ENCODE peak calls at places on chromosomes 2 and 18, in ten cellular contexts. K, Y, X, T, N, O, L, S, M and F are unnamed samples. For H3K36me3, the result is how much of the 10 kb centered on the place peaks cover.

GRCh38 chr2:234674781-234675201 is 177.9 kb upstream of the ARL4C start:
- DNase-seq in T (no peak), N (no peak), L (peak), O (no peak), M (peak), K (no peak), X (no peak), S (peak), Y (peak), F (no peak)

GRCh38 chr2:217902281-217903141 is 100.3 kb downstream of the TNS1 start:
- DNase-seq in T (peak), L (no peak), X (peak), M (peak), S (peak), O (peak), N (peak), Y (no peak), K (peak), F (peak)

GRCh38 chr18:50424877-50425690 is 50.2 kb downstream of the SKA1 start:
- DNase-seq in Y (no peak), L (no peak), K (no peak), S (peak), T (peak), M (peak), O (peak), X (no peak), N (no peak), F (no peak)

GRCh38 chr2:85954192-85954900 is 65.6 kb upstream of the ST3GAL5 start:
- DNase-seq in K (no peak), L (no peak), M (no peak), S (no peak), X (no peak), N (peak), Y (no peak), T (no peak), O (no peak), F (no peak)

GRCh38 chr2:30741576-30741975 is 65.7 kb downstream of the CAPN13 start:
- DNase-seq in N (peak), K (peak), Y (no peak), T (no peak), M (no peak), S (no peak), O (no peak), X (no peak), L (no peak), F (no peak)

GRCh38 chr2:150127995-150128394 is 359.5 kb downstream of the RND3 start:
- DNase-seq in S (no peak), K (no peak), X (no peak), Y (no peak), T (no peak), L (no peak), O (no peak), M (no peak), N (no peak), F (no peak)

GRCh38 chr2:25378731-25379490 is 37.2 kb upstream of the DNMT3A start:
- DNase-seq in T (peak), M (peak), N (peak), Y (peak), S (peak), L (no peak), K (peak), X (peak), O (no peak), F (peak)

GRCh38 chr2:127085260-127085666 is 21.7 kb downstream of the BIN1 start:
- DNase-seq in N (peak), M (no peak), Y (no peak), L (no peak), K (no peak), T (peak), X (no peak), O (no peak), S (no peak), F (peak)

GRCh38 chr2:47360283-47360682 is 42.7 kb upstream of the MSH2 start:
- DNase-seq in S (no peak), N (no peak), T (no peak), Y (no peak), O (no peak), L (no peak), K (no peak), M (no peak), X (no peak), F (no peak)

GRCh38 chr18:11923454-11923853 is 15.3 kb upstream of the MPPE1 start:
- DNase-seq in S (no peak), L (no peak), K (no peak), N (no peak), T (no peak), Y (no peak), M (no peak), O (no peak), X (no peak), F (no peak)

GRCh38 chr2:205321240-205321639 is 361.1 kb upstream of the NRP2 start:
- DNase-seq in S (no peak), O (no peak), N (no peak), L (no peak), Y (no peak), X (no peak), K (no peak), M (no peak), T (no peak), F (no peak)

GRCh38 chr2:167336213-167336612 is 447.9 kb downstream of the XIRP2 start:
- DNase-seq in O (no peak), L (no peak), X (no peak), T (no peak), K (no peak), N (no peak), M (no peak), Y (no peak), S (no peak), F (no peak)

GRCh38 chr18:59359576-59359952 is 499 bp upstream of the LMAN1 start:
- DNase-seq in K (no peak), Y (no peak), T (no peak), O (no peak), L (no peak), S (no peak), N (no peak), X (no peak), M (no peak), F (no peak)

GRCh38 chr2:72824224-72824842 is 1.5 kb downstream of the EXOC6B start:
- DNase-seq in K (no peak), S (peak), M (no peak), Y (no peak), T (no peak), N (no peak), O (no peak), L (no peak), X (no peak), F (peak)

GRCh38 chr2:42843131-42843530 is 50.7 kb upstream of the HAAO start:
- DNase-seq in N (peak), O (no peak), Y (peak), T (no peak), K (no peak), S (no peak), M (no peak), X (peak), L (no peak), F (no peak)

GRCh38 chr2:63060079-63060482 is 9.5 kb downstream of the OTX1 start:
- DNase-seq in T (no peak), Y (no peak), N (no peak), K (no peak), L (no peak), X (no peak), S (no peak), M (no peak), O (no peak), F (no peak)

GRCh38 chr18:27118964-27119363 is 66.1 kb downstream of the CHST9 start:
- DNase-seq in O (no peak), X (no peak), T (no peak), S (no peak), Y (no peak), K (no peak), N (no peak), L (no peak), M (no peak), F (no peak)

GRCh38 chr2:11696736-11697102 is 26.7 kb upstream of the NTSR2 start:
- DNase-seq in Y (no peak), L (no peak), O (no peak), S (no peak), N (no peak), T (no peak), M (no peak), X (no peak), K (no peak), F (no peak)

GRCh38 chr2:11695576-11695975 is 25.6 kb upstream of the NTSR2 start:
- DNase-seq in N (no peak), K (no peak), T (no peak), M (no peak), S (no peak), O (no peak), L (no peak), X (no peak), Y (no peak), F (no peak)

GRCh38 chr2:11697103-11697871 is 27.3 kb upstream of the NTSR2 start:
- DNase-seq in K (peak), L (peak), Y (no peak), T (no peak), M (peak), X (peak), O (peak), S (no peak), N (peak), F (no peak)

GRCh38 chr2:11699686-11700670 is 30.0 kb upstream of the NTSR2 start:
- DNase-seq in T (no peak), S (no peak), L (no peak), Y (no peak), K (peak), M (no peak), X (no peak), N (no peak), O (no peak), F (no peak)

DNA sequence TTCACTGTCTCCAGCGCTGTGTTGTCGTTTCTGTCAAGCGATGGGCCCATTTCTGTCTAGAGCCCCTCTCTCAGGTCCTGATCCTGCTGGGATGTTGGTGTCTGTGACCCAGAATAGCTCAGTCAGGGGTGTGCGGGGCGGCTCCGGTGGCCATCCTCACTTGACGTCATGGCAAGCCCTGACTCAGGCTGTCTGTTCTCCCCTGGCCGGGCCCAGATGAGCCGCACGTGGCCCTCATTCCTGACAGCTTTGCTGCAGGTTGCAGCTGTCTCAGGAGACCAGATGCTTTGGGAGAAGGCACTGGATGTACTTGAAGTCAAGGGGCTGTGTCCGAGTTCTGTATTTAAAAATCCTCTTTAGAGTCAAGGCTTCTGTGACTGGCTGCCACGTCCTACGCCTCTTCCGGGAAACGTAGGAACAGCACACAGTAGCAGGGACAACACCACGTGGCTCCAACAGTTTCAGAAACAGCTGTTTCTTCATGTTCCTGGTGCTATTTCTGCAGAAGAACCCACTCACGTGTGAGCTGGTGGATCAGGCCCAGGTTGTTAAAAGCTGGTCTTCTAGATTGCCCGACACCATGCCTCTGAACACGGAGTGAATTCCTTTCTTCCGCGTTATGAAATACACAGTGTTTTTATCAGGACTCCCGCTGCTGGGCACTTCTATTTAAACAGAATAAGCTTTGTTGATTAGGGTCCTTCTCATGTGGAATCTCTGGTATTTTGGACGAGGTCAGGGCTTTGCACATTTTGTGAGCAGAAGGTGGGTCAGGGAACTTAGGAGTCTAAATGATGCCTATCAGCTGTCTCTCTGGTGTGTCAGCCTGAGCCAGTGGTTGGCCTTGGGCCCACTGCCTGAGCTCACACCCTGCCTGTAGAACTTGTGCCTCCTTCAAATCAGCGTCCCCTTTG is 28.3 kb upstream of the NTSR2 start:
- DNase-seq in O (peak), M (peak), N (peak), T (peak), L (no peak), S (peak), Y (no peak), X (peak), K (peak), F (peak)
- TF ChIP-seq CTCF in O (no peak), M (no peak), N (peak), T (no peak), L (peak), S (no peak), Y (no peak), X (peak), K (no peak), F (no peak)

DNA sequence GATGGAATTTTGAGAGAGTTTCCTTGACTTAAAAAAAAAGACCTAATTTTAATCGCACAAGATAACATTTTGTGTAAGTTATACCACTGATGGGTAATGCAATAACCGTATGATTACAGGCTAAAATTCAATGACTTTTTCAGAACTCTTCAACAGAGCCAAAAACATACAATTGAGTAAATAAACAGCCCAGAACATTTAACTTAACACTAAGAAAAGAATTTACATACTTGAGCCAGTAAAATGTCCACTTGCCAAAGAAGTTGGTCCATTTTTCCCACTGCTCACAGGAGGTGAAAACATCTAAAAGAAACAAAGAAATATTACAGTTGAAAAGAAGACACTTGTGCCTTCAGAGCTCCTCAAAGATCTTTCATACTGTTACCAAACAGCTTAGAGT is 2.9 kb downstream of the TCF4 start:
- DNase-seq in N (no peak), L (no peak), Y (no peak), S (no peak), M (no peak), O (no peak), K (no peak), T (no peak), X (no peak), F (no peak)
- H3K4me3 ChIP-seq in N (peak), L (peak), Y (peak), S (no peak), M (no peak), O (no peak), K (peak), T (peak), X (no peak), F (peak)

DNA sequence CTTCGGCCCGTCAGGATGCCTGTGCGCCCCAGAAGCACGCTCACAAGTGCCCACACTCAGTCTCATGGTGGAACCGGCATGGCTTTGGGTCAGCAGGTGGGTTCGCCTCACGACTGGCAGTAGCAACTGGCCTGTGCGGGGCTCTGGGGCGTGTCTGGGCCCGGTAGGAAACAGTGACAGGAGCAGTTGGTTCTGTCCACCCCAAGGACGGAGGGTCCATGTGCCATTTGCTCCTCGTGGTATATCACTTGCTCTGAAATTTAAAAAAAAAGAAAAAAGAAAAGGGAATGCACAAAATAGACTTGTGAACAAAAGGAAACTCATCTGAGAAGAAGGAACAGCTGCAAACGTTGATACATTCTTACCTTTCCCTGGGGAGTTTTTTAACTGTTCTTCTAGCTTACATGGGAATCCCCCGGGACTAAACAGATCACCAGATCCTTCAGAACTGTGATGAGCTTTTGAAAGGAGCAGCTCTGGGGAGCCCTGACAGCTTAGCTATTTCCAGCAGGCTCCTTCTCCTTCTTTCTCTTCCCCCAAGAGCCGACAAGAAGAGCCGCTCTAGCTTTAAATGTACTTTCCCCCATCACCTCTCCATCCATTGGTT is 42.8 kb downstream of the TRAPPC12 start:
- DNase-seq in M (no peak), K (no peak), Y (no peak), N (no peak), O (no peak), L (no peak), T (no peak), X (no peak), S (no peak), F (no peak)
- H3K36me3 ChIP-seq in M (under half), K (half or more), Y (under half), N (under half), O (under half), L (under half), T (half or more), X (under half), S (under half), F (under half)

GRCh38 chr2:172038121-172038520 is 38.4 kb downstream of the METAP1D start:
- DNase-seq in M (no peak), S (no peak), T (no peak), Y (no peak), L (no peak), K (no peak), O (no peak), N (no peak), X (no peak), F (no peak)
- TF ChIP-seq CTCF in M (no peak), S (no peak), T (no peak), Y (no peak), L (no peak), K (no peak), O (no peak), N (no peak), X (no peak), F (no peak)

DNA sequence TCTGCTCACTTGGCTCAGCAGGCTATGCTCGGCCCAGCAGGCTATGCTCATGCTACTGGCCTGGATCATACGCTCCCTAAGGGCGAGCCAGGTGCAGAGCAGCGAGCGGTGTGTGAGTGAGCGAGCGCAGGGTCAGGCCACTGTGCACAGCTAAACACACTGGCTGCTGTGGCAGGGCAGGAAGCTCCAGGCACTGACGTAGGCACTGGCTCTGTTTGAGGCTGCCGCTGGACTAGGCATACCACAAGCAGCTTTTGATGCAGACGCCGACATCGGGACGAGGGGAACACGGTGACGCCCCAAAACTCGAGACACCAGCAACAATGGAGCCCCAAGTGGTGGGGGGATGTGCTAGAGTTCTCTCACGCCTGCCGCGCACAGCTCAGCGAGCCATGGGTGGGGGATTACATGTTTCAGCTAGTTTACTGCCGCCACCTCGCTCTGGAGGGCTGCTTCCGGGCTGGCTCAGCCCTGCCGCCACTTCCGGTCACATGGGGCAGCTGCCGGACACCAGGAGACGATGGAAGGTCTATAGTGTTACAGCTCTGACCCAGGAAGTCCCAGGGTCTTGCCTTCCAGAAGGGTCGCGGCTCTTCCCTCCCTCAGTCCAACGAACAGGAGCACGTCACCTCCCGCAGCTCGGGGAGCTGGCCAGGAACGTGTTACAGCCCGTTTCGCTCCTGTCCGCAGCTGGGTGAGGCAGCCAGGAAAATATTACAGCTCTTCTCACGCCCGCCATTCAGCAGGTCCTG is 1176.9 kb upstream of the LRRTM1 start:
- DNase-seq in M (peak), N (peak), O (no peak), Y (no peak), K (peak), S (no peak), L (no peak), T (no peak), X (no peak), F (no peak)
- H3K4me3 ChIP-seq in M (peak), N (no peak), O (no peak), Y (no peak), K (no peak), S (no peak), L (no peak), T (no peak), X (no peak), F (no peak)